ENCODE peak calls at places on chromosomes 4 and X, in nine cellular contexts. K is stimulated activated CD8-positive, alpha-beta memory T cell treated with anti-CD3 and anti-CD28 coated beads, Interleukin-7, amount 100 ng/mL, for 48 hours; L is C1 segment of cervical spinal cord; S is ACHN; A is endothelial cell; E is activated CD8-positive, alpha-beta memory T cell treated with anti-CD3 and anti-CD28 coated beads for 48 hours; Z is lung microvascular endothelial cell; P is stromal cell of bone marrow; D is SK-N-DZ. Y is an unnamed sample.

GRCh38 chr4:142883433-142883832 is 37.3 kb upstream of the INPP4B start:
- DNase-seq in E (no peak), L (no peak), Z (peak), A (peak), S (no peak), P (no peak), K (no peak), D (no peak), Y (no peak)

GRCh38 chr4:168421671-168422070 is 58.6 kb downstream of the DDX60L start:
- DNase-seq in E (no peak), S (no peak), L (no peak), A (peak), K (no peak), Z (peak), P (no peak), D (no peak), Y (no peak)

GRCh38 chr4:121656269-121656641 is 40.5 kb downstream of the ANXA5 start:
- DNase-seq in S (peak), Z (peak), A (peak), E (no peak), L (no peak), P (peak), K (no peak), D (peak), Y (no peak)

GRCh38 chr4:2905544-2905943 is 57.7 kb downstream of the NOP14 start:
- DNase-seq in S (no peak), D (no peak), E (no peak), L (no peak), A (no peak), K (no peak), Z (no peak), P (no peak), Y (no peak)

GRCh38 chr4:148056879-148057278 is 325.0 kb downstream of the ARHGAP10 start:
- DNase-seq in Z (peak), D (no peak), K (peak), A (no peak), S (peak), L (no peak), E (no peak), P (peak), Y (peak)

GRCh38 chrX:123731258-123731986 is 1.4 kb downstream of the THOC2 start:
- DNase-seq in E (no peak), S (peak), A (no peak), Z (peak), D (no peak), P (no peak), L (no peak), K (no peak), Y (no peak)

GRCh38 chrX:39613508-39613921 is 484.2 kb downstream of the BCOR start:
- DNase-seq in K (no peak), P (no peak), Z (peak), A (peak), E (no peak), S (peak), D (no peak), L (no peak), Y (no peak)

GRCh38 chr4:138300616-138301015 is 58.5 kb upstream of the SLC7A11 start:
- DNase-seq in A (no peak), Z (no peak), D (no peak), K (no peak), E (no peak), S (no peak), P (no peak), L (no peak), Y (no peak)

GRCh38 chr4:55407119-55407518 is 11.4 kb downstream of the TMEM165 start:
- DNase-seq in A (no peak), E (no peak), K (no peak), P (no peak), L (no peak), D (no peak), Z (no peak), S (no peak), Y (no peak)

GRCh38 chrX:25754399-25754798 is 383.7 kb upstream of the MAGEB18 start:
- DNase-seq in P (no peak), Z (no peak), E (no peak), A (no peak), K (no peak), L (no peak), S (no peak), D (no peak), Y (no peak)

GRCh38 chrX:68146054-68146453 is 287.2 kb downstream of the OPHN1 start:
- DNase-seq in Z (peak), S (peak), K (no peak), A (no peak), D (peak), L (no peak), P (peak), E (no peak), Y (no peak)

GRCh38 chr4:15738877-15739276 is 36.0 kb downstream of the BST1 start:
- DNase-seq in S (no peak), E (no peak), Z (no peak), L (no peak), D (no peak), P (no peak), A (no peak), K (no peak), Y (no peak)

GRCh38 chr4:16785800-16786527 is 112.5 kb downstream of the LDB2 start:
- DNase-seq in Z (no peak), K (no peak), S (no peak), L (no peak), P (no peak), A (no peak), D (peak), E (no peak), Y (no peak)

GRCh38 chr4:47849466-47849865 is 11.6 kb upstream of the CORIN start:
- DNase-seq in E (no peak), P (no peak), Z (no peak), A (no peak), D (no peak), L (no peak), K (no peak), S (no peak), Y (no peak)

GRCh38 chr4:142354794-142355416 is 491.2 kb downstream of the INPP4B start:
- DNase-seq in D (no peak), S (no peak), P (no peak), Z (no peak), L (no peak), A (no peak), K (no peak), E (no peak), Y (no peak)

GRCh38 chr4:185322805-185323204 is 72.9 kb downstream of the LRP2BP start:
- DNase-seq in D (no peak), S (no peak), Z (no peak), P (no peak), A (no peak), L (no peak), E (no peak), K (no peak), Y (no peak)

GRCh38 chrX:22674947-22675346 is 324.8 kb upstream of the DDX53 start:
- DNase-seq in K (no peak), Z (no peak), P (no peak), L (no peak), S (no peak), A (no peak), D (no peak), E (no peak), Y (no peak)

GRCh38 chr4:14566518-14566917 is 435.8 kb upstream of the CPEB2 start:
- DNase-seq in D (no peak), A (no peak), P (peak), Z (no peak), E (no peak), K (no peak), L (no peak), S (no peak), Y (no peak)

GRCh38 chr4:85496146-85496849 is 21.3 kb downstream of the ARHGAP24 start:
- DNase-seq in P (no peak), Z (no peak), E (no peak), L (no peak), K (no peak), S (no peak), D (no peak), A (no peak), Y (no peak)

GRCh38 chrX:87045352-87045751 is 472.2 kb upstream of the KLHL4 start:
- DNase-seq in A (no peak), S (no peak), P (no peak), Z (no peak), D (no peak), L (no peak), K (no peak), E (no peak), Y (no peak)

GRCh38 chrX:71664889-71665491 is 2.4 kb upstream of the LOC101059915 start:
- DNase-seq in A (no peak), S (no peak), K (no peak), L (no peak), Z (no peak), E (no peak), D (no peak), P (no peak), Y (no peak)

GRCh38 chr4:58515206-58515605 is 1405.0 kb upstream of the IGFBP7 start:
- DNase-seq in S (no peak), E (no peak), K (no peak), A (no peak), P (no peak), Z (no peak), L (no peak), D (peak), Y (no peak)

GRCh38 chr4:57070461-57070860 is 39.7 kb downstream of the IGFBP7 start:
- DNase-seq in K (no peak), P (no peak), A (no peak), E (no peak), L (no peak), D (no peak), Z (no peak), S (no peak), Y (no peak)

Y was measured in SIG-M5.